ENCODE peak calls at places on chromosomes 7 and 10, in seven cellular contexts. C, Z, F, G, Q, K and N are unnamed samples.

GRCh38 chr10:53904506-53905241 is 896.4 kb downstream of the PCDH15 start:
- DNase-seq in C (no peak), Z (no peak), F (no peak), G (no peak), Q (no peak), K (no peak), N (no peak)

GRCh38 chr10:27285093-27285492 is 44.5 kb upstream of the ACBD5 start:
- DNase-seq in C (peak), Z (no peak), F (peak), G (peak), Q (peak), K (peak), N (no peak)

GRCh38 chr10:72951760-72952159 is 2.8 kb downstream of the PLA2G12B start:
- DNase-seq in C (no peak), Z (no peak), F (no peak), G (no peak), Q (peak), K (no peak), N (no peak)

GRCh38 chr7:29900745-29901144 is 88.9 kb downstream of the SCRN1 start:
- DNase-seq in C (no peak), Z (no peak), F (no peak), G (no peak), Q (no peak), K (no peak), N (no peak)

GRCh38 chr10:89378006-89378627 is at the start of gene IFIT1B:
- DNase-seq in C (peak), Z (no peak), F (no peak), G (no peak), Q (no peak), K (no peak), N (no peak)

GRCh38 chr7:46146454-46147255 is 225.6 kb upstream of the IGFBP3 start:
- DNase-seq in C (no peak), Z (no peak), F (no peak), G (peak), Q (peak), K (peak), N (no peak)

GRCh38 chr7:71442492-71443196 is 310.7 kb downstream of the GALNT17 start:
- DNase-seq in C (no peak), Z (no peak), F (no peak), G (no peak), Q (no peak), K (no peak), N (no peak)

GRCh38 chr10:77909755-77910375 is 16.7 kb downstream of the DLG5 start:
- DNase-seq in C (no peak), Z (no peak), F (peak), G (peak), Q (no peak), K (peak), N (no peak)

GRCh38 chr7:76326646-76327233 is 24.3 kb downstream of the HSPB1 start:
- DNase-seq in C (no peak), Z (no peak), F (no peak), G (peak), Q (no peak), K (peak), N (no peak)

GRCh38 chr10:131245475-131246059 is 66.0 kb downstream of the TCERG1L start:
- DNase-seq in C (no peak), Z (no peak), F (no peak), G (no peak), Q (no peak), K (no peak), N (no peak)

GRCh38 chr10:5775705-5776104 is 37.5 kb downstream of the GDI2 start:
- DNase-seq in C (no peak), Z (no peak), F (no peak), G (no peak), Q (no peak), K (no peak), N (no peak)

GRCh38 chr7:156545989-156546388 is 94.6 kb upstream of the RNF32 start:
- DNase-seq in C (no peak), Z (no peak), F (no peak), G (no peak), Q (no peak), K (no peak), N (no peak)

GRCh38 chr10:87000491-87000890 is 19.6 kb upstream of the FAM25A start:
- DNase-seq in C (no peak), Z (no peak), F (no peak), G (peak), Q (no peak), K (peak), N (no peak)

GRCh38 chr7:133310232-133310852 is 57.5 kb downstream of the EXOC4 start:
- DNase-seq in C (no peak), Z (no peak), F (no peak), G (peak), Q (no peak), K (peak), N (no peak)

GRCh38 chr7:103524042-103524907 is 78.3 kb upstream of the SLC26A5 start:
- DNase-seq in C (peak), Z (no peak), F (no peak), G (peak), Q (peak), K (peak), N (peak)

GRCh38 chr10:108421256-108421655 is 1256.8 kb upstream of the SORCS1 start:
- DNase-seq in C (no peak), Z (no peak), F (no peak), G (no peak), Q (no peak), K (no peak), N (no peak)

GRCh38 chr10:79939969-79940368 is 8.9 kb downstream of the SFTPD start:
- DNase-seq in C (no peak), Z (peak), F (no peak), G (no peak), Q (no peak), K (no peak), N (no peak)

GRCh38 chr7:129053938-129054437 is 923 bp downstream of the TNPO3 start:
- DNase-seq in C (no peak), Z (no peak), F (no peak), G (peak), Q (no peak), K (peak), N (peak)

GRCh38 chr10:69663548-69663947 is 33.5 kb downstream of the FAM241B start:
- DNase-seq in C (peak), Z (peak), F (peak), G (no peak), Q (no peak), K (no peak), N (no peak)

GRCh38 chr7:106588576-106589494 is 72.1 kb downstream of the CCDC71L start:
- DNase-seq in C (peak), Z (no peak), F (no peak), G (no peak), Q (peak), K (no peak), N (no peak)

GRCh38 chr10:79415736-79416577 is 29.5 kb downstream of the ZCCHC24 start:
- DNase-seq in C (no peak), Z (no peak), F (no peak), G (no peak), Q (no peak), K (no peak), N (no peak)

GRCh38 chr7:87702326-87702725 is 74.1 kb downstream of the RUNDC3B start:
- DNase-seq in C (no peak), Z (no peak), F (no peak), G (peak), Q (peak), K (no peak), N (no peak)

GRCh38 chr7:151796091-151796870 is 80.6 kb downstream of the PRKAG2 start:
- DNase-seq in C (no peak), Z (no peak), F (no peak), G (peak), Q (peak), K (no peak), N (no peak)

GRCh38 chr7:42946616-42946928 is 14.4 kb downstream of the MRPL32 start:
- DNase-seq in C (no peak), Z (no peak), F (no peak), G (no peak), Q (no peak), K (peak), N (no peak)

GRCh38 chr7:100888988-100889760 is at the start of gene UFSP1:
- DNase-seq in C (no peak), Z (peak), F (peak), G (no peak), Q (peak), K (no peak), N (no peak)

GRCh38 chr10:98414932-98415709 is at the start of gene PYROXD2:
- DNase-seq in C (peak), Z (peak), F (peak), G (peak), Q (peak), K (peak), N (peak)

GRCh38 chr7:75920431-75921161 is 5.6 kb downstream of the POR start:
- DNase-seq in C (no peak), Z (no peak), F (no peak), G (no peak), Q (peak), K (no peak), N (no peak)

GRCh38 chr10:30493609-30494530 is 59.9 kb downstream of the MAP3K8 start:
- DNase-seq in C (peak), Z (no peak), F (no peak), G (peak), Q (peak), K (peak), N (no peak)

GRCh38 chr10:31143331-31143935 is 111.8 kb upstream of the ZNF438 start:
- DNase-seq in C (no peak), Z (no peak), F (no peak), G (no peak), Q (no peak), K (no peak), N (no peak)

GRCh38 chr7:936131-937054 is 18.1 kb downstream of the ADAP1 start:
- DNase-seq in C (peak), Z (no peak), F (no peak), G (peak), Q (peak), K (peak), N (no peak)

GRCh38 chr10:4947635-4948596 is 15.3 kb upstream of the AKR1C1 start:
- DNase-seq in C (no peak), Z (no peak), F (no peak), G (peak), Q (peak), K (peak), N (no peak)

GRCh38 chr7:48090095-48090805 is 1.2 kb downstream of the UPP1 start:
- DNase-seq in C (peak), Z (peak), F (peak), G (peak), Q (peak), K (peak), N (peak)

GRCh38 chr10:103241262-103242011 is 4.2 kb upstream of the RPEL1 start:
- DNase-seq in C (peak), Z (no peak), F (peak), G (peak), Q (peak), K (peak), N (no peak)

GRCh38 chr7:90560730-90561129 is 35.4 kb upstream of the CDK14 start:
- DNase-seq in C (no peak), Z (no peak), F (no peak), G (no peak), Q (no peak), K (no peak), N (no peak)

GRCh38 chr10:45555789-45556188 is 116.8 kb downstream of the ZFAND4 start:
- DNase-seq in C (no peak), Z (no peak), F (no peak), G (peak), Q (no peak), K (peak), N (no peak)

GRCh38 chr7:150362989-150363769 is 5.4 kb upstream of the REPIN1 start:
- DNase-seq in C (no peak), Z (no peak), F (no peak), G (no peak), Q (no peak), K (no peak), N (no peak)

GRCh38 chr7:18343047-18343446 is 152.5 kb upstream of the HDAC9 start:
- DNase-seq in C (no peak), Z (no peak), F (no peak), G (no peak), Q (no peak), K (no peak), N (no peak)

GRCh38 chr10:110556993-110557601 is 10.4 kb upstream of the SMC3 start:
- DNase-seq in C (peak), Z (peak), F (peak), G (peak), Q (peak), K (peak), N (peak)

GRCh38 chr10:83176901-83177300 is 962.4 kb upstream of the GHITM start:
- DNase-seq in C (no peak), Z (no peak), F (no peak), G (no peak), Q (no peak), K (no peak), N (no peak)

GRCh38 chr10:12409613-12410012 is 60.3 kb downstream of the CAMK1D start:
- DNase-seq in C (no peak), Z (no peak), F (no peak), G (no peak), Q (no peak), K (no peak), N (no peak)

GRCh38 chr10:12405342-12406320 is 56.3 kb downstream of the CAMK1D start:
- DNase-seq in C (no peak), Z (no peak), F (no peak), G (peak), Q (no peak), K (no peak), N (no peak)

GRCh38 chr10:12406764-12407400 is 57.5 kb downstream of the CAMK1D start:
- DNase-seq in C (peak), Z (no peak), F (no peak), G (no peak), Q (no peak), K (no peak), N (no peak)

GRCh38 chr10:12409171-12409570 is 59.8 kb downstream of the CAMK1D start:
- DNase-seq in C (no peak), Z (no peak), F (no peak), G (no peak), Q (no peak), K (no peak), N (no peak)

GRCh38 chr10:12408472-12408871 is 59.1 kb downstream of the CAMK1D start:
- DNase-seq in C (no peak), Z (no peak), F (no peak), G (no peak), Q (no peak), K (no peak), N (no peak)
- H3K4ac ChIP-seq in C (no peak), Z (no peak), F (no peak), G (no peak), Q (no peak), K (no peak), N (no peak)

GRCh38 chr7:50807026-50807730 is 24.5 kb upstream of the GRB10 start:
- DNase-seq in C (no peak), Z (no peak), F (no peak), G (no peak), Q (no peak), K (no peak), N (no peak)
- H3K4ac ChIP-seq in C (no peak), Z (no peak), F (no peak), G (no peak), Q (no peak), K (no peak), N (no peak)

DNA sequence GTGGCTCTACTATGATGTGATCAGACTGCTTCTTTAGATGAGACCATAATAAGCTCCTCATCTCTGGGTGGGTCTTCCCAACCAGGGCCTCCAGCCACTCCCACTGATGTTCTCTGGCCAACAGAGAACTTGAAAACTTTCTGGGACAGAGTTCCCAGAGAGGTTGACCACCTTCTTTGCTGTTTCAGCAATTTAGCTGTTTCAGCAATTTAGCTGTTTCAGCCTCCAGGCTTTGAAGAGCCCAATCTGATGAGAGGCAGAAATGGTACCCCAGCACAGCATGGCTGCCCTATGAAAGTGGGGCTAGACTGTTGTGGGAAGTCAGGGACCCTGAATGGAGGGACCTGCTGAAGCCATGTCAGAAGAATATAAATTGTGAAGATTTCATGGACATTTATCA is 49.0 kb downstream of the ZNF92 start:
- DNase-seq in C (no peak), Z (no peak), F (no peak), G (no peak), Q (no peak), K (no peak), N (no peak)
- H3K4ac ChIP-seq in C (no peak), Z (no peak), F (no peak), G (no peak), Q (no peak), K (no peak), N (no peak)

GRCh38 chr10:114052255-114052654 is 8.6 kb downstream of the ADRB1 start:
- DNase-seq in C (no peak), Z (no peak), F (no peak), G (no peak), Q (peak), K (peak), N (no peak)
- H3K4ac ChIP-seq in C (no peak), Z (no peak), F (no peak), G (no peak), Q (no peak), K (no peak), N (no peak)

DNA sequence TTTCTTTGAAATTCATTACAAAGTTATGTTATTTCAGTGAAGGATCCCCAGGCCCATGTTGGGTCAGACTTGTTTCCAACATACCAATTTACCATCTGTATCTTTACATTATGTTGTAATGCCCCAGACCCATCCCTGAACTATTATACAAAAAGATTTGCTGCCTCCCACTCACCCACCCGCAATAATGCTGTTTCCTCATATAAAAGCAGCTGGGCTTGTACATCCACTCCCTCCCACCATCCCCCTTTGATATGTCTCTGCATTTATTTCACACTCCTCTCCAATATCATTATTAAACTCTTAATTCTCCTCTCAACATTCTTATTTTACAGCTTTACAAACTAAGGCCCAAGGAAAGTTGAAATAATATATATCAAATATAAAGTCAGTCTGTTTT is 153.7 kb downstream of the DOCK4 start:
- DNase-seq in C (no peak), Z (no peak), F (no peak), G (no peak), Q (no peak), K (no peak), N (no peak)
- H3K4ac ChIP-seq in C (no peak), Z (no peak), F (no peak), G (no peak), Q (no peak), K (no peak), N (no peak)

DNA sequence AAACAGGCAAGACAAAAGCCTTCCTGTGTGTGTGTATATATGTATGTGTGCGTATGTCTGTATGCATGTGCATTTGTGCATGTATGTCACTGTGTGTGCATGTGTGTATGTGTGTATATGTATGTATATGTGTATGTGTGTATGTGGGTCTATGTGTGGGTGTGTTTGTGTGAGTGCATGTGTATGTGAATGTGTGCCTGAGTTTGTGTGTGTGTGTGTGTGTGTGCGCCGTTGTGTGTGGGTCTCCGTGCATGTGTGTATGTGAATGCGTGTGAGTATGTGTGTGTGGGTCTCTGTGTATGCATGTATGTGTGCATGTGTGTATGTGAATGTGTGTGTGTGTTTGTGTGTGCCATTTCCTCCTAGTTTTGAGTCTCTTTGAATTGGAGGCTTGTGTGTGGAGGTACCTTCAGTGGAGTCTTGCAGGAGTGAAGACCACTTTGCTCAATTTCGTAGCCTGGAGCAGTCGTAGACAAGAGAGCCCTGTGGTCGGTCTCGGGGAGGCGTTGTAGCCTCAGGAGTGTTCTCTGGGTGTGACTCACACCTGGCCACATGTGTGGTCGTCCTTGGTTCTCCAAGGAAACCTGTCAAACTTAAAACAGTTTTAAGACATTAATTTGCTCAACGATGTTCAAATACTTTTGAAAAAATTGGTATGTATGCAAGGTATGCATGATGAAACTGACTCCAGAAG is 28.1 kb downstream of the INPP5A start:
- DNase-seq in C (no peak), Z (no peak), F (no peak), G (no peak), Q (peak), K (no peak), N (no peak)
- H3K4ac ChIP-seq in C (no peak), Z (no peak), F (no peak), G (no peak), Q (no peak), K (no peak), N (no peak)

DNA sequence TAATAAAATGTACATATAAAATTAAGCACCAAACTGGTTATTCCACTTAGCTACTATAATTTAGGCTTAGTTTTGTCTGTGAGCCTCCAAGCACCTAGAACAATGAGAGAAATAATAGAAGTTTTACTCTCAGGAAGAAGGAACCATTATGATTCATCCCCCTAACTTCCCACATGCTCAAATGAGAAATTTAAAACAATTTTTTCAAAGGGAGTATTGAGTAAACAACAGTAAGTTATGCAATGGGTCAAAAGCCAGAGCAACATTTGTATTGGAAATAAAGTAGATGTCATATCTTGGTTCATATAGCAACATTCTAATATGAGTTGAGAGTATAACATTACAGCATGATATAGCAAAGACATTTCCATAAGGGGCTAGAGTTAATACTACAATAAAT is 32.1 kb downstream of the CPED1 start:
- DNase-seq in C (no peak), Z (no peak), F (no peak), G (peak), Q (peak), K (peak), N (no peak)
- H3K4ac ChIP-seq in C (no peak), Z (no peak), F (no peak), G (no peak), Q (no peak), K (no peak), N (no peak)

DNA sequence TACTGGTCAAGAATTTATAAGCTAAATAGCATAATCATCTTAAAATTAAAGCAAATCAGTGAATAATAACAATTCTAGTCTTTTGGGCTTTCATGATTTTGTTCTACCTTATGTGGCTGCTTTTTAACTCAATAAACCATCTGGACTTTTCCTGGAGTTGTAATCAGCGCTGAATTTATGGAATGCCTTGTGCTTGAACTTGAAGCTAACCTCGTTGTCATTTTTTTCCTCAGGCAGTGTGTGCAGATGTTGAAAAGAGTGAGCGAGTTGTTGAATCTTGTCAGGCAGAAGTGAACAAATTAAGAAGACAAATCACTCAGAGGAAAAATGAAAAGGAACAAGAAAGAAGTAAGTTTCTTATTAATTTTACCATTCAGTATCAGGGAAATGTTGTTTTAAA is 29.5 kb downstream of the ABRAXAS2 start:
- DNase-seq in C (no peak), Z (no peak), F (no peak), G (no peak), Q (peak), K (no peak), N (no peak)
- H3K4ac ChIP-seq in C (no peak), Z (no peak), F (no peak), G (no peak), Q (no peak), K (no peak), N (no peak)

GRCh38 chr10:124057580-124057979 is 35.8 kb downstream of the CHST15 start:
- DNase-seq in C (no peak), Z (no peak), F (no peak), G (no peak), Q (no peak), K (no peak), N (no peak)
- H3K4ac ChIP-seq in C (no peak), Z (no peak), F (no peak), G (no peak), Q (no peak), K (no peak), N (no peak)